ENCODE peak calls at places on chromosomes 5 and 9, in four cellular contexts. X is CD8-positive, alpha-beta T cell; E is left lung; D is transverse colon. Y is an unnamed sample.

GRCh38 chr5:865771-866170 is 15.0 kb upstream of the ZDHHC11 start:
- DNase-seq in X (no peak), E (no peak), D (no peak), Y (no peak)

GRCh38 chr9:135070964-135071735 is 16.3 kb upstream of the OLFM1 start:
- DNase-seq in X (no peak), E (peak), D (peak), Y (no peak)

GRCh38 chr9:81103597-81104471 is 585.5 kb downstream of the TLE1 start:
- DNase-seq in X (no peak), E (no peak), D (no peak), Y (no peak)

GRCh38 chr5:3200356-3200755 is 395.3 kb upstream of the IRX1 start:
- DNase-seq in X (no peak), E (no peak), D (no peak), Y (no peak)

GRCh38 chr5:1246711-1247431 is 21.7 kb downstream of the SLC6A18 start:
- DNase-seq in X (no peak), E (no peak), D (peak), Y (no peak)

GRCh38 chr9:95078934-95079333 is 238.6 kb downstream of the FANCC start:
- DNase-seq in X (no peak), E (peak), D (no peak), Y (no peak)

GRCh38 chr9:69945671-69946141 is 97.9 kb upstream of the MAMDC2 start:
- DNase-seq in X (no peak), E (peak), D (peak), Y (no peak)

GRCh38 chr5:34930527-34930844 is 1.1 kb downstream of the DNAJC21 start:
- DNase-seq in X (no peak), E (no peak), D (no peak), Y (peak)

GRCh38 chr5:59062986-59063683 is 480.3 kb downstream of the RAB3C start:
- DNase-seq in X (no peak), E (no peak), D (no peak), Y (peak)

GRCh38 chr5:39619161-39619818 is 194.5 kb upstream of the DAB2 start:
- DNase-seq in X (no peak), E (no peak), D (no peak), Y (no peak)

GRCh38 chr5:111697881-111698757 is 58.9 kb downstream of the NREP start:
- DNase-seq in X (no peak), E (no peak), D (no peak), Y (peak)

GRCh38 chr9:110114086-110114887 is 93.7 kb downstream of the C9orf152 start:
- DNase-seq in X (no peak), E (no peak), D (no peak), Y (no peak)

GRCh38 chr9:74609671-74610416 is 112.7 kb downstream of the RORB start:
- DNase-seq in X (no peak), E (no peak), D (no peak), Y (no peak)

GRCh38 chr9:118222375-118222774 is 518.2 kb downstream of the TLR4 start:
- DNase-seq in X (no peak), E (no peak), D (no peak), Y (no peak)

GRCh38 chr9:2824564-2824963 is 19.3 kb downstream of the PUM3 start:
- DNase-seq in X (no peak), E (no peak), D (no peak), Y (no peak)

GRCh38 chr9:974064-974992 is 2.1 kb upstream of the DMRT3 start:
- DNase-seq in X (no peak), E (no peak), D (no peak), Y (no peak)

GRCh38 chr5:35129921-35130485 is 82.3 kb upstream of the AGXT2 start:
- DNase-seq in X (peak), E (no peak), D (peak), Y (peak)

DNA sequence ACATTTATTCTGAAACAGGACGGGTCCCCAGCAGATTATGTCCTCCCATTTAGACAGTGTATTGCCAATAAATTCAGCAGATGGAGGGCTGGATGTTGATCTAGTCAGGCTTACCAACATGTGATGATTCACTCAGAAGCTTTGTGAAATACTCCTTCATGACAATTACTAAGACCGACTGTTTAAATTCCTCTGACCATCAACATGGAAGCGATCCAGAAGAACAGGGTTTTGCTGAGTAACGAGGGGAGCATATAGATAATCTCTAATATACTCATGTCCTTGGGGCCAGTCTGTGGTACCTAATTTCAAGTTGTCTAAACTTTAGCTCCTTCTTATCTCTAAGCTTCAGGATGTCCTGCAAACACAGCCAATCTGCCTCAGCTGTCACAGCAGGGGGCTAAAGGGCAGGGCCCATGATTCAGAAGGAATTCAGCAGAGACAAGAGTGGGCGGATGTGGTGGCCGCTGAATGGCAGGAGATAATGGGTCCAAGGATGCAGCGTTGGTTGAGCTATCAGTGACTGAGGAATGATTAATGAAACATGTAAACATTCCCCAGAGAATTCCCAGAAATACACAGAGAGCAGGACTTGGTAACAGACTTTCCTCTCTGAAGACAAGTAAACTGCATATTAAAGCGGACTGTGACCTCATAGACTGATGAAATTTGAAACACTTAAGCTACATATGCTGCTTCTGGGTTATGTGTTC is 109.4 kb downstream of the ANKRD55 start:
- DNase-seq in X (no peak), E (peak), D (peak), Y (peak)
- H3K27ac ChIP-seq in X (no peak), E (peak), D (peak), Y (peak)

GRCh38 chr5:157547909-157548512 is 27.6 kb downstream of the ADAM19 start:
- DNase-seq in X (no peak), E (no peak), D (no peak), Y (no peak)
- H3K27ac ChIP-seq in X (no peak), E (no peak), D (peak), Y (peak)

GRCh38 chr9:20863910-20864309 is 167.5 kb downstream of the HACD4 start:
- DNase-seq in X (no peak), E (no peak), D (no peak), Y (no peak)
- H3K27ac ChIP-seq in X (no peak), E (no peak), D (no peak), Y (no peak)

DNA sequence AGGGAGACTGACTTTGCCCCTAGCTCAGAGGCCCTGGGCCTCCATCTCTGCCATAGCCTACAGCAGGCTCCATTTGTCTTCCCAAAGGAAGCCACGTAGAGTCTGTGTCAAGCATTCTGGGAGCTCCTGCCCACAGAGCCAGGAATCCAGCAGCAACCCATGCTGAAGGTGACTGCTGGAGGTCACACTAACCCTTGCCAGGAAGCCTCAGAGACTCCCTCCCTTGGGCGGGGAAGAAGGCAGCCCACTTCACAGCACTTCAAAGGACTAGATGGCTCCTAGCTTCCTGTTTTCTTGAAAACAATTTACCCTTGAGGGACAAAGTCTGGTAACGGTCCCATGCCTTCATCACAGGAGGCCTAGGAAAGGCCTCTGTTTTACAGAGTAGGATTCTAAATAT is 1.7 kb downstream of the CKMT2 start:
- DNase-seq in X (no peak), E (no peak), D (no peak), Y (no peak)
- H3K27ac ChIP-seq in X (no peak), E (no peak), D (no peak), Y (no peak)

GRCh38 chr9:121797056-121797455 is 145.6 kb downstream of the DAB2IP start:
- DNase-seq in X (no peak), E (no peak), D (no peak), Y (no peak)

GRCh38 chr9:121798941-121799340 is 147.5 kb downstream of the DAB2IP start:
- DNase-seq in X (no peak), E (no peak), D (no peak), Y (no peak)

GRCh38 chr9:121802753-121803152 is 151.3 kb downstream of the DAB2IP start:
- DNase-seq in X (no peak), E (no peak), D (no peak), Y (no peak)

GRCh38 chr9:121800376-121800775 is 148.9 kb downstream of the DAB2IP start:
- DNase-seq in X (no peak), E (no peak), D (no peak), Y (no peak)
- H3K27ac ChIP-seq in X (no peak), E (no peak), D (no peak), Y (no peak)

DNA sequence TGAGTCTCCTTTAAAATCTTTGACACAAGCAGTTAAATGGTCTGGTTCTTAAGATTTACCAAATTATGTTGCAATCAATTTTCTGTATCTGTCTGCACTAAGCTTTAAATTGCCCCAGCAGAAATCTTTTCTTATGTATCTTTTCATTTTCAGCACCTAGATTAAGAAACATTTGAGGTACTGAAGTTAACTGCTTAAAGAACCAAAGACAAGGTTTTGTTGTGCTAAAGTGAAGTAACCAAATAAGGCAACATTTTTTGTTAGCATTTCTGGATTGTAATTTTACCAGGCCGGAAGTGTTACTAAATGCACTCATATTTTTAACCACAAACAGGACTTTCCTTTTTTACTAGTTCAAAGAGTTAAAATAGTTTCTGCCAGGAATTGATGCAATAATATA is 24.1 kb upstream of the MTAP start:
- DNase-seq in X (no peak), E (no peak), D (no peak), Y (peak)
- H3K27ac ChIP-seq in X (no peak), E (no peak), D (no peak), Y (peak)

DNA sequence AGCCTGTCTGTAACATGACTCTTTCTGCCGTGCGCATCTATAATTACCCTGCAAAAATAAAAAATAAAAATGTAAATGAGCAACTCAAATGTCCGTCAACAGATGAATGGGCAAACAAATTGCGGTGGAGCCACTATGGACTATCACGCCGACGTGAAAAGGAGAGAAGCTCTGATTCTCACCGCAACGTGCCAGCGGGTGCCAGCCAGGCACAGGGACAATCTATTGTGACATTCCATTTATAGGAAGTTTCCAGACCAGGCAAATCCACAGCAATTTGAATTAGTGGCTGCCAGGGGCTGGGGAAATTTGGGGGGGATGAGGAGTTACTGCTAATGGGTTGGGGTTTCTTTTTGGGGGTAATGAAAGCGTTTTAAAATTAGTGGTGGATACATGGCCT is 96.8 kb downstream of the VAV2 start:
- DNase-seq in X (no peak), E (no peak), D (no peak), Y (no peak)
- H3K27ac ChIP-seq in X (no peak), E (no peak), D (no peak), Y (no peak)

GRCh38 chr9:133140606-133141005 is 19.6 kb upstream of the RALGDS start:
- DNase-seq in X (no peak), E (no peak), D (no peak), Y (no peak)

GRCh38 chr9:133137451-133138231 is 16.6 kb upstream of the RALGDS start:
- DNase-seq in X (no peak), E (no peak), D (no peak), Y (no peak)

GRCh38 chr9:133139246-133140173 is 18.5 kb upstream of the RALGDS start:
- DNase-seq in X (no peak), E (no peak), D (no peak), Y (no peak)

GRCh38 chr9:133141833-133142594 is 21.0 kb upstream of the RALGDS start:
- DNase-seq in X (peak), E (no peak), D (peak), Y (no peak)

GRCh38 chr9:133140174-133140505 is 19.1 kb upstream of the RALGDS start:
- DNase-seq in X (no peak), E (no peak), D (peak), Y (no peak)
- H3K27ac ChIP-seq in X (no peak), E (no peak), D (peak), Y (no peak)

GRCh38 chr9:136329636-136330405 is 2.5 kb downstream of the GPSM1 start:
- DNase-seq in X (no peak), E (no peak), D (no peak), Y (no peak)
- H3K27ac ChIP-seq in X (no peak), E (no peak), D (no peak), Y (no peak)

Y was measured in astrocyte.